ENCODE peak calls at places on chromosomes 3 and 15, in six cellular contexts. D, K, Y, R, W and O are unnamed samples.

GRCh38 chr3:30607032-30607833 is 832 bp downstream of the TGFBR2 start:
- DNase-seq in R (peak), Y (peak), W (no peak), D (peak), K (peak), O (no peak)

GRCh38 chr3:181457190-181457589 is 254.5 kb upstream of the SOX2 start:
- DNase-seq in D (peak), Y (peak), W (no peak), K (no peak), R (no peak), O (no peak)

GRCh38 chr15:58286541-58286940 is 145.2 kb upstream of the LIPC start:
- DNase-seq in K (no peak), Y (no peak), R (no peak), W (no peak), D (no peak), O (no peak)

GRCh38 chr15:80474751-80475295 is 70.6 kb downstream of the ARNT2 start:
- DNase-seq in W (no peak), Y (no peak), D (peak), K (no peak), R (no peak), O (no peak)

GRCh38 chr15:41530363-41530956 is 13.6 kb downstream of the RPAP1 start:
- DNase-seq in Y (no peak), R (peak), K (no peak), D (no peak), W (no peak), O (no peak)

GRCh38 chr3:71366991-71367604 is 216.4 kb downstream of the FOXP1 start:
- DNase-seq in Y (no peak), W (no peak), K (no peak), D (no peak), R (no peak), O (no peak)

GRCh38 chr3:52311567-52312119 is 4.5 kb upstream of the DNAH1 start:
- DNase-seq in W (no peak), K (no peak), R (no peak), Y (no peak), D (peak), O (no peak)

GRCh38 chr3:160343132-160343531 is 55.9 kb downstream of the IFT80 start:
- DNase-seq in D (peak), R (peak), K (no peak), W (no peak), Y (no peak), O (peak)

GRCh38 chr3:58184982-58185360 is 25.8 kb downstream of the DNASE1L3 start:
- DNase-seq in W (no peak), Y (no peak), R (no peak), K (no peak), D (no peak), O (no peak)

GRCh38 chr3:112718967-112719366 is 78.0 kb upstream of the CCDC80 start:
- DNase-seq in W (no peak), K (no peak), D (no peak), Y (no peak), R (no peak), O (no peak)